ENCODE peak calls at places on chromosomes 4 and X, in five cellular contexts. Q, G, P, I and O are unnamed samples.

GRCh38 chr4:19130836-19131235 is 1109.3 kb upstream of the LCORL start:
- DNase-seq in Q (no peak), G (no peak), P (no peak), I (no peak), O (no peak)

GRCh38 chrX:20067709-20068315 is 48.9 kb downstream of the MAP7D2 start:
- DNase-seq in Q (peak; percentile 71), G (no peak), P (no peak), I (peak; percentile 10), O (peak; percentile 88)

GRCh38 chrX:150258463-150259430 is 104.4 kb upstream of the MAMLD1 start:
- DNase-seq in Q (no peak), G (no peak), P (no peak), I (no peak), O (no peak)

GRCh38 chrX:153381684-153382532 is 19.2 kb downstream of the PNMA6E start:
- DNase-seq in Q (no peak), G (no peak), P (no peak), I (no peak), O (peak; percentile 31)

GRCh38 chrX:51892921-51893745 is at the start of gene MAGED1:
- DNase-seq in Q (peak; percentile 88), G (peak; percentile 60), P (peak; percentile 70), I (peak; percentile 62), O (peak; percentile 93)

GRCh38 chr4:25310066-25310824 is 2.3 kb upstream of the ZCCHC4 start:
- DNase-seq in Q (no peak), G (no peak), P (no peak), I (no peak), O (no peak)

GRCh38 chrX:437636-438390 is 51.1 kb upstream of the PPP2R3B start:
- DNase-seq in Q (peak; percentile 41), G (no peak), P (no peak), I (no peak), O (no peak)

GRCh38 chr4:183541081-183542045 is 36.5 kb downstream of the ING2 start:
- DNase-seq in Q (no peak), G (no peak), P (no peak), I (no peak), O (no peak)

GRCh38 chr4:119207051-119207450 is 5.5 kb upstream of the USP53 start:
- DNase-seq in Q (no peak), G (no peak), P (no peak), I (no peak), O (no peak)

GRCh38 chr4:82217986-82218715 is 155.6 kb downstream of the HNRNPD start:
- DNase-seq in Q (no peak), G (peak; percentile 15), P (no peak), I (no peak), O (no peak)

GRCh38 chr4:74481891-74482609 is 37.1 kb downstream of the AREG start:
- DNase-seq in Q (no peak), G (no peak), P (no peak), I (no peak), O (no peak)

GRCh38 chr4:125572601-125573000 is 257.8 kb downstream of the FAT4 start:
- DNase-seq in Q (no peak), G (no peak), P (no peak), I (no peak), O (no peak)

GRCh38 chr4:54085284-54085683 is 14.7 kb upstream of the GSX2 start:
- DNase-seq in Q (no peak), G (no peak), P (no peak), I (peak; percentile 79), O (no peak)

GRCh38 chr4:102438396-102438795 is 62.8 kb upstream of the NFKB1 start:
- DNase-seq in Q (no peak), G (no peak), P (no peak), I (no peak), O (no peak)

GRCh38 chrX:13376857-13377441 is 57.1 kb upstream of the ATXN3L start:
- DNase-seq in Q (no peak), G (no peak), P (no peak), I (no peak), O (peak; percentile 41)

GRCh38 chrX:112832481-112833095 is 8.0 kb downstream of the AMOT start:
- DNase-seq in Q (peak; percentile 65), G (no peak), P (no peak), I (no peak), O (no peak)

GRCh38 chrX:14529288-14529989 is at the start of gene GLRA2:
- DNase-seq in Q (no peak), G (no peak), P (no peak), I (no peak), O (peak; percentile 9)

GRCh38 chrX:125198546-125198945 is 121.1 kb upstream of the TEX13C start:
- DNase-seq in Q (no peak), G (no peak), P (no peak), I (no peak), O (no peak)

GRCh38 chrX:39149761-39150160 is 348.5 kb downstream of the MID1IP1 start:
- DNase-seq in Q (peak; percentile 84), G (peak; percentile 46), P (peak; percentile 51), I (peak; percentile 27), O (peak; percentile 50)

GRCh38 chr4:8039290-8039689 is 99.6 kb upstream of the AFAP1 start:
- DNase-seq in Q (no peak), G (no peak), P (no peak), I (no peak), O (no peak)

GRCh38 chr4:151808120-151808529 is 47.3 kb upstream of the GATB start:
- DNase-seq in Q (no peak), G (no peak), P (no peak), I (no peak), O (no peak)

GRCh38 chrX:11970935-11971334 is 167.3 kb upstream of the FRMPD4 start:
- DNase-seq in Q (no peak), G (no peak), P (no peak), I (no peak), O (no peak)

GRCh38 chrX:16739574-16739973 is 20.2 kb downstream of the SYAP1 start:
- DNase-seq in Q (no peak), G (no peak), P (no peak), I (no peak), O (no peak)

GRCh38 chr4:39883645-39884044 is 94.1 kb downstream of the PDS5A start:
- DNase-seq in Q (no peak), G (no peak), P (no peak), I (no peak), O (no peak)

GRCh38 chr4:53171797-53172196 is 194.1 kb downstream of the SCFD2 start:
- DNase-seq in Q (no peak), G (no peak), P (no peak), I (no peak), O (no peak)

GRCh38 chr4:123941306-123941705 is 544.7 kb downstream of the SPRY1 start:
- DNase-seq in Q (no peak), G (no peak), P (no peak), I (no peak), O (no peak)

GRCh38 chr4:138788857-138789256 is 226.7 kb upstream of the NOCT start:
- DNase-seq in Q (no peak), G (no peak), P (no peak), I (no peak), O (no peak)

GRCh38 chrX:2710496-2710895 is 19.4 kb downstream of the CD99 start:
- DNase-seq in Q (no peak), G (peak; percentile 16), P (no peak), I (no peak), O (no peak)

GRCh38 chrX:12138366-12139313 is at the start of gene FRMPD4:
- DNase-seq in Q (no peak), G (no peak), P (no peak), I (no peak), O (no peak)

GRCh38 chrX:71671043-71671829 is 3.9 kb downstream of the LOC101059915 start:
- DNase-seq in Q (no peak), G (no peak), P (no peak), I (no peak), O (no peak)

GRCh38 chr4:7772708-7773385 is 166.8 kb downstream of the AFAP1 start:
- DNase-seq in Q (no peak), G (no peak), P (no peak), I (no peak), O (peak; percentile 45)

GRCh38 chrX:24990585-24990984 is 25.2 kb downstream of the ARX start:
- DNase-seq in Q (no peak), G (no peak), P (no peak), I (no peak), O (no peak)

GRCh38 chr4:7185487-7186030 is 6.8 kb upstream of the SORCS2 start:
- DNase-seq in Q (peak; percentile 33), G (no peak), P (no peak), I (no peak), O (no peak)

GRCh38 chr4:173182403-173182802 is 13.8 kb downstream of the GALNT7 start:
- DNase-seq in Q (no peak), G (no peak), P (no peak), I (no peak), O (no peak)

GRCh38 chr4:37715889-37716402 is 29.8 kb upstream of the RELL1 start:
- DNase-seq in Q (no peak), G (no peak), P (no peak), I (peak; percentile 83), O (no peak)
- H3K27ac ChIP-seq in Q (no peak overlapping the region), G (no peak overlapping the region), P (no peak overlapping the region), I (peak overlapping the region; percentile 81), O (no peak overlapping the region)

GRCh38 chrX:118864063-118864630 is 40.5 kb downstream of the ZCCHC12 start:
- DNase-seq in Q (no peak), G (no peak), P (no peak), I (peak; percentile 54), O (no peak)
- H3K27ac ChIP-seq in Q (no peak overlapping the region), G (no peak overlapping the region), P (no peak overlapping the region), I (peak overlapping the region; percentile 69), O (no peak overlapping the region)

GRCh38 chr4:78644744-78645330 is 93.3 kb downstream of the ANXA3 start:
- DNase-seq in Q (no peak), G (peak; percentile 24), P (peak; percentile 39), I (no peak), O (peak; percentile 47)
- H3K27ac ChIP-seq in Q (peak overlapping the region; percentile 75), G (no peak overlapping the region), P (no peak overlapping the region), I (peak overlapping the region; percentile 60), O (peak overlapping the region; percentile 74)

DNA sequence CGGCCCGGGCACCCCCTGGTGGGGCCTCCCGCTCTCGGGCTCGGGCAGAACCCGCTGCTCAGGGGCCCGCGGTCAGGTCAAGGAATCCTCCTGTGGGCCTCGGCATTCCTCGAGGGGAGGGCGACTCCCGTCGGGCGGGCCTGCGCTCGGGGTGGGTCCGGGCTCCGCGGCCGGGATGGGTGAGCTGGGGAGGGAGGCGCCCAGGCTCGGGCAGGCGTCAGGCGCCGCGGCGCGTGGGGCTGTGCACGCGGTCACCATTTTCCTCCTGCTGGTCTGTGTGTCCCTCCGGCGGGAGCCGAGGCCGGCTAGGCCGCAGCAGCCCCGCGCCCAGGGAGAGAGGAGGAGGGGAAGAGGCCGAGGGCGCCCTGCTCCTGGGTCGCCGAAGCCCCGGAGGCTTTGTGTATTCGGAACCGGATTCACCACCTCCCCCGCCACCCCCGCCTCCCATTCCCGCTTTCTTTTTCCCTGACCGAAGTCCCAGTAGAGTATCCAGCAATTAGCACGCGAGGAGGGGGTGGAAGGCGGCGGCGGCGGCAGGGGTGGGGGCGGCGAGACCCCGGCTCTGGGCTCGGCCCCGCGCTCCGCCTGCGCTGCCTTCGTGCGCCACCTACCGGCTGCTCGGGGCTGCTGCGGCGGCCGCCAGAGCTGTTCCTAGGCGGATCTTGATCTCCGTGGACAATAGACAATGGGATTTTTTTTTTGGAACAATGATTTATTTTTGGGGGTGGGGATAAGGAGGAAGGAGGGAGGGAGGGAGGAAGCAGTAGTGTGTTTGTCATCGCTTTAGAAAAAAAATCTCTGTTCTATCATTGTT is 99.0 kb upstream of the MAML3 start:
- DNase-seq in Q (peak; percentile 82), G (peak; percentile 64), P (peak; percentile 49), I (peak; percentile 29), O (peak; percentile 79)
- H3K27ac ChIP-seq in Q (peak overlapping the region; percentile 93), G (no peak overlapping the region), P (no peak overlapping the region), I (peak overlapping the region; percentile 76), O (peak overlapping the region; percentile 97)

GRCh38 chr4:88144866-88145300 is 13.6 kb downstream of the ABCG2 start:
- DNase-seq in Q (no peak), G (no peak), P (no peak), I (no peak), O (no peak)
- H3K27ac ChIP-seq in Q (no peak overlapping the region), G (no peak overlapping the region), P (no peak overlapping the region), I (no peak overlapping the region), O (no peak overlapping the region)